ENCODE peak calls at places on chromosomes 13 and 19, in four cellular contexts. Q is tibial nerve, M is Calu3, Y is tibial artery. G is an unnamed sample.

GRCh38 chr19:40533508-40533907 is 43.2 kb upstream of the SHKBP1 start:
- DNase-seq in M (no peak), Y (no peak), Q (no peak), G (no peak)

GRCh38 chr19:45947926-45948325 is 25.7 kb downstream of the NOVA2 start:
- DNase-seq in M (no peak), Q (no peak), Y (no peak), G (no peak)

GRCh38 chr19:41860419-41861097 is 503 bp downstream of the RPS19 start:
- DNase-seq in M (no peak), Q (no peak), Y (no peak), G (no peak)

GRCh38 chr13:99278199-99278598 is 20.0 kb upstream of the GPR18 start:
- DNase-seq in M (no peak), Y (no peak), Q (no peak), G (no peak)

GRCh38 chr19:35462476-35462953 is 14.5 kb downstream of the FFAR2 start:
- DNase-seq in Q (no peak), Y (no peak), M (no peak), G (no peak)

GRCh38 chr19:17020823-17021222 is 5.8 kb downstream of the CPAMD8 start:
- DNase-seq in Y (no peak), M (no peak), Q (no peak), G (no peak)

GRCh38 chr19:34317311-34317927 is 47.6 kb upstream of the GPI start:
- DNase-seq in M (no peak), Q (no peak), Y (no peak), G (no peak)

GRCh38 chr13:80340643-80341097 is 256 bp downstream of the SPRY2 start:
- DNase-seq in Y (peak), M (peak), Q (no peak), G (no peak)

GRCh38 chr13:35984776-35985453 is 146.3 kb downstream of the DCLK1 start:
- DNase-seq in Q (no peak), M (no peak), Y (no peak), G (no peak)

GRCh38 chr13:78121459-78122348 is 203.1 kb upstream of the EDNRB start:
- DNase-seq in Q (no peak), Y (no peak), M (peak), G (no peak)

GRCh38 chr19:38452430-38453366 is 19.2 kb downstream of the RYR1 start:
- DNase-seq in Y (no peak), Q (no peak), M (peak), G (no peak)

GRCh38 chr13:28705734-28706133 is 13.0 kb downstream of the SLC46A3 start:
- DNase-seq in Y (no peak), M (no peak), Q (no peak), G (no peak)

GRCh38 chr13:97875218-97875617 is 78.3 kb upstream of the IPO5 start:
- DNase-seq in Y (no peak), Q (no peak), M (no peak), G (no peak)

GRCh38 chr13:98189841-98190505 is 12.9 kb upstream of the RNF113B start:
- DNase-seq in Q (no peak), M (no peak), Y (no peak), G (no peak)

GRCh38 chr13:26184791-26185250 is 37.3 kb downstream of the RNF6 start:
- DNase-seq in Y (peak), M (peak), Q (peak), G (peak)

GRCh38 chr13:40777166-40777956 is 6.4 kb upstream of the MRPS31 start:
- DNase-seq in M (peak), Q (no peak), Y (no peak), G (no peak)

GRCh38 chr19:5314012-5314906 is 26.4 kb downstream of the PTPRS start:
- DNase-seq in Q (no peak), M (no peak), Y (no peak), G (no peak)

GRCh38 chr13:77599351-77599750 is 63.8 kb downstream of the SCEL start:
- DNase-seq in Q (no peak), Y (no peak), M (no peak), G (no peak)

GRCh38 chr19:46724468-46724867 is 7.6 kb upstream of the PRKD2 start:
- DNase-seq in Q (no peak), Y (no peak), M (no peak), G (no peak)

GRCh38 chr13:110179858-110180156 is 127.2 kb downstream of the COL4A1 start:
- DNase-seq in M (no peak), Q (no peak), Y (no peak), G (no peak)

GRCh38 chr13:63307239-63307638 is 1891.6 kb upstream of the PCDH20 start:
- DNase-seq in Q (no peak), M (no peak), Y (no peak), G (no peak)

GRCh38 chr13:109394311-109394988 is 391.9 kb downstream of the IRS2 start:
- DNase-seq in Y (no peak), M (no peak), Q (no peak), G (no peak)

GRCh38 chr19:31269425-31270127 is 79.7 kb downstream of the TSHZ3 start:
- DNase-seq in Q (no peak), Y (peak), M (no peak), G (no peak)

GRCh38 chr13:40187836-40188591 is 478.4 kb downstream of the FOXO1 start:
- DNase-seq in Q (no peak), M (no peak), Y (no peak), G (no peak)

GRCh38 chr13:37187611-37188010 is 82.1 kb upstream of the CSNK1A1L start:
- DNase-seq in Q (no peak), M (no peak), Y (no peak), G (no peak)

GRCh38 chr19:29121684-29122083 is 91.3 kb downstream of the UQCRFS1 start:
- DNase-seq in M (peak), Y (peak), Q (no peak), G (no peak)

GRCh38 chr19:2719910-2720776 is 1.0 kb downstream of the DIRAS1 start:
- DNase-seq in Q (no peak), M (no peak), Y (no peak), G (no peak)

GRCh38 chr13:59754411-59754810 is 409.3 kb downstream of the DIAPH3 start:
- DNase-seq in Y (no peak), Q (no peak), M (no peak), G (no peak)

GRCh38 chr19:45508931-45509691 is 1.8 kb downstream of the VASP start:
- DNase-seq in M (peak), Q (no peak), Y (peak), G (no peak)

GRCh38 chr13:23020246-23020843 is 160.4 kb upstream of the SGCG start:
- DNase-seq in M (peak), Q (peak), Y (no peak), G (no peak)

GRCh38 chr19:49912965-49913685 is 15.9 kb upstream of the ATF5 start:
- DNase-seq in Q (no peak), Y (no peak), M (no peak), G (no peak)
- TF ChIP-seq CTCF in Q (no peak), Y (no peak), M (no peak), G (no peak)

DNA sequence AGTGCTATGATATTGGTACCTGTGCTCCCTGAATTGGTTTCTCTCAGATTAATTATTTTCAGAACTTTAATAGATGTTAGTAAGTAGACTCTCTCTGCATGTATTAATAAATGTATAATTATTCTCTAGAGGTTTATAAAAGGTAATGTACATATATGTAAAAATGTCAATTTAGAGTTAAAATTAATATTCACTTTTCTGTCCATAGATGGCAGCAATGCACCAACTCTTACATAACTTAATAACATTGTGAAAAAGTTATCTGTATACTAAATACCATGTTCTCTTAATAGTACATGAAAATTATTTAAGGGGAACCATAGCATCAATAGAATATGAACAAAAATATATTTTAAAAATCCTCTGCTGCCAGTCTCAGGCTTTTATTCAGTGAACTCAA is 515.0 kb upstream of the KLHL1 start:
- DNase-seq in Y (no peak), Q (no peak), M (no peak), G (no peak)
- TF ChIP-seq CTCF in Y (peak), Q (peak), M (no peak), G (peak)

GRCh38 chr19:48445606-48446481 is at the start of gene GRWD1:
- DNase-seq in Y (peak), M (peak), Q (peak), G (peak)
- TF ChIP-seq CTCF in Y (no peak), M (peak), Q (peak), G (no peak)

GRCh38 chr13:71290963-71291937 is 575.8 kb downstream of the DACH1 start:
- DNase-seq in Q (no peak), M (peak), Y (no peak), G (no peak)

DNA sequence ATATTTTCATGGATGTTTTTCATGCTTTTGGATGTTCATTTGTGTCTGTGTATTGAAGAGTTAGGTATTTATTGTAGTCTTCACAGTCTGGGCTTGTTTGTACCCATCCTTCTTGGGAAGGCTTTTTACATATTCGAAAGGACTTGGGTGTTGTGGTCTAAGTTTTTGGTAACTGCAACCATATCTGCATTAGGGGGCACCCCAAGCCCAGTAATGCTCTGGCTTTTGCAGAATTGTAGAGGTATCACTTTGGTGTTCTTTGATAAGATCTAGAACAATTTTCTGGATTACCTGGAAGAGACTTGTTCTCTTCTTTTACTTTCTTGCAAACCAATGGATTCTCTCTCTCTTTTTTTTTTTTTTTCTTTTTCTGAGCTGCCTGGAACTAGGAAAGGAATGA is 581.3 kb downstream of the DACH1 start:
- DNase-seq in Q (no peak), M (peak), Y (no peak), G (no peak)
- TF ChIP-seq CTCF in Q (no peak), M (no peak), Y (no peak), G (no peak)

GRCh38 chr19:56079609-56080008 is 41.5 kb downstream of the ZNF787 start:
- DNase-seq in Q (no peak), Y (no peak), M (no peak), G (no peak)

GRCh38 chr19:56083668-56084067 is 37.4 kb downstream of the ZNF787 start:
- DNase-seq in M (no peak), Y (no peak), Q (no peak), G (no peak)

GRCh38 chr19:56076413-56076998 is 44.6 kb downstream of the ZNF787 start:
- DNase-seq in M (peak), Y (no peak), Q (no peak), G (no peak)

GRCh38 chr19:56084835-56085536 is 36.1 kb downstream of the ZNF787 start:
- DNase-seq in Q (no peak), M (no peak), Y (no peak), G (no peak)

DNA sequence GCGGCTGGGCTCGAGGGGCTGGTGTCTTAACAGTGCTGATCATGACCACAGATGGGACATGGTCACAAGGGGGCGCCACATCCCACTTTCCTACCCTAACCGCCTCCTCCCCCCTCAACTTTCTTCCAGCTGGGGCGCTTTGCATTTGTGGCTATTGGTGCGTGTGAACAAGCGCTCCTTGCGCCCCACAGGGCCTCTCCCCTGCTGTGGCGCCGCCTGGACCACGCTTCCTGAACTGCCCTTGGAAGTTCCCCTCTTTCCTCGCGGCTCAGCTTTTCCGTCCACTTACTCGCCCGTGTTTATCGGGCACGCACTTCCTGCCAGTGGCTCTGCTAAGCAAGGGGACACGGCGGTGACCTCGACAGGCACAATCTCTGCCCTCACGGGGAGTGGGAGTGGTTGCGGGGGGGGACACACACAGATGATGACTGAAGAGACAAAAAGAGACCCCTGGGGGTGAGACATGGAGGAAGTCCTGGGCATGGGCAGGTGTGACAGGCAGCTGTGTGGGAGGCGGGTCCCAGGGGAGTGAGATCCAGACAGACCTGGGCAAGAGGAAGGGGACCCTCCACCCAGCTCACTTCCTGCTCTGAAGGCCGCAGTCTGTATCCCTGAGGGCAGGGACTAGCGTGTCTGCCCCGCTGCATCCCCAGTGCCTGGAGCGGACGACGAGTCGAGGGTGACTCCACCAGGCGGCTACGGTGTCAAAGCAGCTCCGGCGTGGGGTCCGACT is 40.3 kb downstream of the ZNF787 start:
- DNase-seq in Q (peak), Y (peak), M (peak), G (peak)
- TF ChIP-seq CTCF in Q (peak), Y (peak), M (peak), G (peak)

DNA sequence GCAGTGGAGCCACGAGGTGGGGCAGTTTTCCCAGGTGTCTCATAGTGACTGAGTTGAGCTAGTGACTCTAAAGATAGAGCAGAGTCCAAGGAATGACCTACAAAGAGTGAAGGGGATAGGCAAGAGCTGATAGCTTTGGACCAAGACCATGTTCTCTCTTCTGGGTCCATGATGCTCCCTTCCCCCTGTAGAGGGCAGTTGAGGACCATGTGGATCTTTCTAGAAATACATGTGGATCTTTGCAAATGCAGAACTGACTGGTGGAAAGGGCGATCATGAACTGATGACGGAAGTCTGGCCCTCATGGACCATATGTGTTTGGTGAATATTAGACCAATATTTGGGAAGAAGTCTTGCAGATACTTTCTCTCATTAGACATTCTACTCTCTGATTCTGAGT is 6.9 kb downstream of the PSG1 start:
- DNase-seq in Q (no peak), Y (no peak), M (no peak), G (no peak)
- TF ChIP-seq CTCF in Q (no peak), Y (no peak), M (no peak), G (no peak)

DNA sequence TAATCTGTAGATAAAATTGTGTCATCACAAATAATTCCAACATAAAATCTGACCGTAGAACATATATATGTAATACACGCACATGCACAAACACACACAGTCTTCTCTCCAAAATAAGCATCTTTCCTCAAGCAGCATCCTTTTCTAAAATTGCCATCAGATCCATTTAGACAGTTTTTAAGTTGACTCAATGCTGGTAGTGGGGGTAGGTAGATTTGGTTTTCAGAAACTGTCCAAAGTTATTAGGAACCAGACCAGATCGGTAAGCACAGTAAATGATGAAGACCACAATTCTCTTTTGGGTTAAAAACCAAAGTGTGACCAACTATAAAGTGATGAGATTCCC is 64.6 kb downstream of the SERP2 start:
- DNase-seq in M (no peak), Y (no peak), Q (no peak), G (no peak)
- TF ChIP-seq CTCF in M (no peak), Y (no peak), Q (no peak), G (peak)

GRCh38 chr13:94342436-94343242 is 136.8 kb downstream of the DCT start:
- DNase-seq in Y (no peak), M (no peak), Q (no peak), G (no peak)

GRCh38 chr13:94343243-94343585 is 136.3 kb downstream of the DCT start:
- DNase-seq in Q (no peak), Y (no peak), M (no peak), G (no peak)

GRCh38 chr13:94346261-94347019 is 133.0 kb downstream of the DCT start:
- DNase-seq in M (no peak), Q (no peak), Y (no peak), G (no peak)

GRCh38 chr13:94344126-94344863 is 135.2 kb downstream of the DCT start:
- DNase-seq in Y (no peak), Q (no peak), M (no peak), G (no peak)

DNA sequence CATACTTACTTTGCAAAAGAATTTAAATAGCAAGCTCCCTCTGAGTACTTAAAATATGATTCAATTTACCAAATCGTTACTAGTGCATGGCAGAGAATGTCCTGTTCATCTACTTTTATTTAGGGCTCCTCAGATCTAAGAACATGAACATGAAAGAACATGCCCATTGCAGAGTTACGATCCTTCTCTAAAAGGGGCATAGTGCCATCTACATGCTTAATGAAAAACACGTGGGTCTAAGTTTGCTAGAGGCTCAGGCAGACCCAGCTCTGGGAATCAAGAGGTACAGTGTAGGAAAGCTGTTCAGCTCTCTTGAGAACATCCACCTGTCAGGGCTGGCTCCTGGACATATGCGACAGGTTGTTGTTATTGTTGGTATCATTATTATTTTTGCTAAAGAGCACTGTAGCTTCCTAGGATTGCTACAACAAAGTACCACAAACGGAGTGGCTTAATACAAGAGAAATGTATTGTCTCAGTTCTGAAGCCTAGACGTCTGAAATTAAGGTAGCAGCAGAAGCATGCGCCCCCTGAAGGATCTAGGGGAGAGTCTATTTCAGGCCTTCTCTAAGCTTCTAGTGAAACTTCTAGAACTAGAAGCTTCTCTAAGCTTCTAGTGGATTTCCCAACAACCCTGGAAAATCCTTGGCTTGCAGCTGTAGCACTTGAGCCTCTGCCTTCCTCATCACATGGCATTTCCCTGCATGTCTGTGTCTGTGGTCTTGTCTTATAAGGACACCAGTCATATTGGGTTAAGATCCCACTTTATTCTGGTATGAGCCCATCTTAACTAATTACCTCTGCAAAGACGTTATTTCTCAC is 133.9 kb downstream of the DCT start:
- DNase-seq in Q (no peak), Y (no peak), M (no peak), G (no peak)
- TF ChIP-seq CTCF in Q (no peak), Y (no peak), M (no peak), G (no peak)

DNA sequence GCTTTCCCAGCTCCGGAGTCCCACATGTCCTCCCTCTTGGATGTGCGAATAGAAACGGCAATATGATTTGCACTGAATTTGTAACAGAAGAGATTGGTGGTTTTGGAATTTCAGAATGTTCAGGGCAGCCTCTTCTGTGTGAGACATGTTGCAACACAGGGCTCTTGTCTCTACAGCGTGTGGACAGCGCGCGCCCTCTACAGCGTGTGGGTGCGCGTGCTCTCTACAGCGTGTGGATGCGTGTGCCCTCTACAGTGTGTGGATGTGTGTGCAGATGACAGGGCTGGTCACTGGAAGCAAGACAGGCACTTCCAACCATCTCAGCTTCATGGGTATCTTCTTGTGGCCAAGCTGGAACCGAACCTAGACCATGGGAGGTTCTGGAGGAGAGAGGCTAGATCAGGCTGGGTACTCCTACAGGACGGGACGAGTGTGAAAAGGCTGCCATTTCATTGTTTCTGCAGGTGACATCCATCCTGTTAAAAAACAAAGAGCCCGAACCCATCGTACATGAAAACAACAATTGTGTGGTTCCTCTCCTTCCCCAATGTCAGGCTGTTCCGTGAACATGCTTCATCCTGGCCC is 78.4 kb downstream of the TEX29 start:
- DNase-seq in Q (no peak), M (no peak), Y (peak), G (no peak)
- TF ChIP-seq CTCF in Q (no peak), M (no peak), Y (no peak), G (no peak)